ENCODE peak calls at places on chromosomes 2 and 18, in ten cellular contexts. One of them, this sample, is unnamed.

GRCh38 chr2:31049264-31049663 is 89.0 kb downstream of the GALNT14 start:
- DNase-seq in colonic mucosa: no peak
- DNase-seq in ovary: no peak
- DNase-seq in fibroblast of pulmonary artery: no peak
- DNase-seq in spleen: no peak
- DNase-seq in fibroblast of lung: no peak
- DNase-seq in fibroblast of the aortic adventitia: no peak
- DNase-seq in astrocyte of the spinal cord: no peak
- DNase-seq in nephron progenitor cell: no peak
- DNase-seq in B cell: no peak
- DNase-seq in this sample: no peak

GRCh38 chr2:67516358-67516757 is 119.2 kb downstream of the ETAA1 start:
- DNase-seq in colonic mucosa: peak; percentile 36
- DNase-seq in ovary: no peak
- DNase-seq in fibroblast of pulmonary artery: no peak
- DNase-seq in spleen: no peak
- DNase-seq in fibroblast of lung: no peak
- DNase-seq in fibroblast of the aortic adventitia: no peak
- DNase-seq in astrocyte of the spinal cord: no peak
- DNase-seq in nephron progenitor cell: no peak
- DNase-seq in B cell: no peak
- DNase-seq in this sample: no peak

GRCh38 chr2:207558106-207558505 is 28.3 kb downstream of the CREB1 start:
- DNase-seq in colonic mucosa: no peak
- DNase-seq in ovary: no peak
- DNase-seq in fibroblast of pulmonary artery: peak; percentile 36
- DNase-seq in spleen: no peak
- DNase-seq in fibroblast of lung: peak; percentile 93
- DNase-seq in fibroblast of the aortic adventitia: peak; percentile 76
- DNase-seq in astrocyte of the spinal cord: peak; percentile 72
- DNase-seq in nephron progenitor cell: no peak
- DNase-seq in B cell: no peak
- DNase-seq in this sample: no peak

GRCh38 chr2:101486258-101486701 is 11.4 kb upstream of the RFX8 start:
- DNase-seq in colonic mucosa: no peak
- DNase-seq in ovary: no peak
- DNase-seq in fibroblast of pulmonary artery: peak; percentile 24
- DNase-seq in spleen: no peak
- DNase-seq in fibroblast of lung: no peak
- DNase-seq in fibroblast of the aortic adventitia: no peak
- DNase-seq in astrocyte of the spinal cord: no peak
- DNase-seq in nephron progenitor cell: no peak
- DNase-seq in B cell: no peak
- DNase-seq in this sample: no peak

GRCh38 chr2:241863021-241863954 is 4.6 kb upstream of the PDCD1 start:
- DNase-seq in colonic mucosa: no peak
- DNase-seq in ovary: peak; percentile 65
- DNase-seq in fibroblast of pulmonary artery: peak; percentile 53
- DNase-seq in spleen: no peak
- DNase-seq in fibroblast of lung: no peak
- DNase-seq in fibroblast of the aortic adventitia: no peak
- DNase-seq in astrocyte of the spinal cord: no peak
- DNase-seq in nephron progenitor cell: no peak
- DNase-seq in B cell: no peak
- DNase-seq in this sample: peak; percentile 62

GRCh38 chr2:202056611-202057010 is 16.4 kb upstream of the KIAA2012 start:
- DNase-seq in colonic mucosa: no peak
- DNase-seq in ovary: no peak
- DNase-seq in fibroblast of pulmonary artery: peak; percentile 19
- DNase-seq in spleen: no peak
- DNase-seq in fibroblast of lung: peak; percentile 47
- DNase-seq in fibroblast of the aortic adventitia: peak; percentile 27
- DNase-seq in astrocyte of the spinal cord: no peak
- DNase-seq in nephron progenitor cell: no peak
- DNase-seq in B cell: no peak
- DNase-seq in this sample: no peak

GRCh38 chr2:203623104-203623503 is 83.3 kb upstream of the CD28 start:
- DNase-seq in colonic mucosa: no peak
- DNase-seq in ovary: no peak
- DNase-seq in fibroblast of pulmonary artery: peak; percentile 95
- DNase-seq in spleen: no peak
- DNase-seq in fibroblast of lung: peak; percentile 93
- DNase-seq in fibroblast of the aortic adventitia: peak; percentile 91
- DNase-seq in astrocyte of the spinal cord: peak; percentile 95
- DNase-seq in nephron progenitor cell: no peak
- DNase-seq in B cell: no peak
- DNase-seq in this sample: no peak

GRCh38 chr2:14720319-14720718 is 87.8 kb downstream of the LRATD1 start:
- DNase-seq in colonic mucosa: no peak
- DNase-seq in ovary: no peak
- DNase-seq in fibroblast of pulmonary artery: no peak
- DNase-seq in spleen: no peak
- DNase-seq in fibroblast of lung: peak; percentile 11
- DNase-seq in fibroblast of the aortic adventitia: no peak
- DNase-seq in astrocyte of the spinal cord: peak; percentile 25
- DNase-seq in nephron progenitor cell: no peak
- DNase-seq in B cell: no peak
- DNase-seq in this sample: no peak

GRCh38 chr2:200081221-200081620 is 125.8 kb downstream of the MAIP1 start:
- DNase-seq in colonic mucosa: no peak
- DNase-seq in ovary: no peak
- DNase-seq in fibroblast of pulmonary artery: no peak
- DNase-seq in spleen: no peak
- DNase-seq in fibroblast of lung: no peak
- DNase-seq in fibroblast of the aortic adventitia: no peak
- DNase-seq in astrocyte of the spinal cord: no peak
- DNase-seq in nephron progenitor cell: peak; percentile 26
- DNase-seq in B cell: no peak
- DNase-seq in this sample: no peak

GRCh38 chr2:119746836-119747235 is 12.9 kb upstream of the PTPN4 start:
- DNase-seq in colonic mucosa: no peak
- DNase-seq in ovary: no peak
- DNase-seq in fibroblast of pulmonary artery: peak; percentile 28
- DNase-seq in spleen: no peak
- DNase-seq in fibroblast of lung: no peak
- DNase-seq in fibroblast of the aortic adventitia: no peak
- DNase-seq in astrocyte of the spinal cord: peak; percentile 21
- DNase-seq in nephron progenitor cell: no peak
- DNase-seq in B cell: no peak
- DNase-seq in this sample: no peak

GRCh38 chr18:32378705-32379104 is 92.0 kb downstream of the GAREM1 start:
- DNase-seq in colonic mucosa: peak; percentile 40
- DNase-seq in ovary: no peak
- DNase-seq in fibroblast of pulmonary artery: peak; percentile 80
- DNase-seq in spleen: no peak
- DNase-seq in fibroblast of lung: peak; percentile 69
- DNase-seq in fibroblast of the aortic adventitia: peak; percentile 78
- DNase-seq in astrocyte of the spinal cord: peak; percentile 38
- DNase-seq in nephron progenitor cell: no peak
- DNase-seq in B cell: no peak
- DNase-seq in this sample: no peak

DNA sequence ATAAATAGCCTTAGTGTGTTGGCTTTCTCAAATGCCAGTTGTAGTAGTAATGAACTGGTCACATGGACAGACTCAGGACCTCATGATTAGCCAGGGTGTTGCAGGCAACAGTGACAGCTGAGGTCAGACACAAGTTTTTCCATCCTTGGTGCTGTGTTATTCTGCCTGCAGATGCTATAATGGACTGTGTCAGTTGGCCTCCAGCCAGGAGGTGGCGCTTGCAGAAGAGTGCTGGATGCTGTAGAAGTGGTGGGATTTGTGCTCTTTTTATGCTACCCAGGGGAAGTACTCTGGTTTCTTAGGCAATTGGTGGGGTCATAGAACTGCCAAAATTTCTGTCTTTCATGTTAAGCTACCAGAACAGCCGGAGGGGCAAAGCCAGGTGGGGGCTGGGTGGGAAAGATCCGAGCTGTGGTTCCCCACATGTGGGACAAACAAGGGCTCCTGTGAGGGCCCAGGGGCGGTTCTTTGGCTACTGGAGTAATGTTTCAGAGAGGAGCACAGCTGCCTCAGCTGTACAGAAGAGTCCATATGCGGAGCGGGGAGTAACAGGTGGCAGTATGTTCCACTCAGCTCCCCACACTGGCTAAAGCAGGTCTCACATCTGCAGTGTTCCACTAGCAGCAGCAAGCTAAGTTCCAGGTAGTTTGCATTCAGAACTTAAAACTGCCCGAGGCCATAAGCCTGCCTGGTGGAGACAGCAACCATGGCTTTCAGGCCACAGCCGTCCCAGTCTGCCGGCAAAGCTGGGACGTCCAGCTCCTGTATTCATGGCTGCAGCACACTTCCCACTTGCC is 104.4 kb downstream of the GULP1 start:
- DNase-seq in colonic mucosa: no peak
- DNase-seq in ovary: no peak
- DNase-seq in fibroblast of pulmonary artery: no peak
- DNase-seq in spleen: peak; percentile 58
- DNase-seq in fibroblast of lung: no peak
- DNase-seq in fibroblast of the aortic adventitia: no peak
- DNase-seq in astrocyte of the spinal cord: no peak
- DNase-seq in nephron progenitor cell: no peak
- DNase-seq in B cell: no peak
- DNase-seq in this sample: no peak
- TF ChIP-seq CTCF in colonic mucosa: no peak
- TF ChIP-seq CTCF in ovary: no peak
- TF ChIP-seq CTCF in fibroblast of pulmonary artery: no peak
- TF ChIP-seq CTCF in spleen: no peak
- TF ChIP-seq CTCF in fibroblast of lung: no peak
- TF ChIP-seq CTCF in fibroblast of the aortic adventitia: no peak
- TF ChIP-seq CTCF in astrocyte of the spinal cord: no peak
- TF ChIP-seq CTCF in nephron progenitor cell: no peak
- TF ChIP-seq CTCF in B cell: no peak
- TF ChIP-seq CTCF in this sample: no peak

DNA sequence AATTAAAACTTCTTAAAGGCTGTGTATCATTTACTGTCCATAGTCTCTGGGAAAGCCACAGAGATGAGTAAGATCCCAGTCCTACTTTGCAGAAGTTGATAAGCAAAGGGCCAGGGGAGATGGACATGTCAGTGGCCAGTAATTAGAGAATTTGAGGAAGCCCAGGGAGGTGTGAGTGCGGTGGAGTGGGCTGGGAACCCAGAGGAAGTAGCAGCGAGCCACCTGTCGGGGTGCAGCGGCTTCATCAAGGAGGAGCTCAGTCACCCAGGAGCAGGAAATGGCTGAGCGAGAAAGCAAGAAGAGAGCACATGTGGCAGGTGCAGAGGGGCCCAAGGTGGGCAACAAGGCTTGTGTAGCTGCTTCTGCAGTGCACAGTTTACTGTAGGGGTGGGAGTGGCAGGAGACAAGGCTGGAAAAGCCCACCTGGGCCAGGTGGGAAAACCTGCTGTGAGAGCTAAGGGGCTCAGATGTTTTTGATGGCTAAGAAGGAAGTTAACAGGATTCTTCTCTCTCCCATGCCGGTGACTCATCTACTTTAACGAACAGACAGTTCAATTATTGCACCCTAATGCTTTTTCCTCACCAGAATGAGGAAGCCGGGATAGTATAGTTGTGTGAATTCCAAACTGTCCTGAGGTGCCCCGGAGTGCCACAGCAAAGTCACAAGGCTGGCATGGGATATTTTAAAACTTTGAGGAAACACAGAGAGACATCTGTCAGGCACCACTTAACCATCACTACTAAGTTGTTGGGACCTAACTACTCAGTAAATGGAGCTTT is 34.8 kb upstream of the MGAT5 start:
- DNase-seq in colonic mucosa: peak; percentile 35
- DNase-seq in ovary: no peak
- DNase-seq in fibroblast of pulmonary artery: no peak
- DNase-seq in spleen: peak; percentile 90
- DNase-seq in fibroblast of lung: no peak
- DNase-seq in fibroblast of the aortic adventitia: no peak
- DNase-seq in astrocyte of the spinal cord: no peak
- DNase-seq in nephron progenitor cell: no peak
- DNase-seq in B cell: peak; percentile 69
- DNase-seq in this sample: no peak
- TF ChIP-seq CTCF in colonic mucosa: no peak
- TF ChIP-seq CTCF in ovary: no peak
- TF ChIP-seq CTCF in fibroblast of pulmonary artery: no peak
- TF ChIP-seq CTCF in spleen: no peak
- TF ChIP-seq CTCF in fibroblast of lung: no peak
- TF ChIP-seq CTCF in fibroblast of the aortic adventitia: no peak
- TF ChIP-seq CTCF in astrocyte of the spinal cord: no peak
- TF ChIP-seq CTCF in nephron progenitor cell: no peak
- TF ChIP-seq CTCF in B cell: no peak
- TF ChIP-seq CTCF in this sample: no peak

DNA sequence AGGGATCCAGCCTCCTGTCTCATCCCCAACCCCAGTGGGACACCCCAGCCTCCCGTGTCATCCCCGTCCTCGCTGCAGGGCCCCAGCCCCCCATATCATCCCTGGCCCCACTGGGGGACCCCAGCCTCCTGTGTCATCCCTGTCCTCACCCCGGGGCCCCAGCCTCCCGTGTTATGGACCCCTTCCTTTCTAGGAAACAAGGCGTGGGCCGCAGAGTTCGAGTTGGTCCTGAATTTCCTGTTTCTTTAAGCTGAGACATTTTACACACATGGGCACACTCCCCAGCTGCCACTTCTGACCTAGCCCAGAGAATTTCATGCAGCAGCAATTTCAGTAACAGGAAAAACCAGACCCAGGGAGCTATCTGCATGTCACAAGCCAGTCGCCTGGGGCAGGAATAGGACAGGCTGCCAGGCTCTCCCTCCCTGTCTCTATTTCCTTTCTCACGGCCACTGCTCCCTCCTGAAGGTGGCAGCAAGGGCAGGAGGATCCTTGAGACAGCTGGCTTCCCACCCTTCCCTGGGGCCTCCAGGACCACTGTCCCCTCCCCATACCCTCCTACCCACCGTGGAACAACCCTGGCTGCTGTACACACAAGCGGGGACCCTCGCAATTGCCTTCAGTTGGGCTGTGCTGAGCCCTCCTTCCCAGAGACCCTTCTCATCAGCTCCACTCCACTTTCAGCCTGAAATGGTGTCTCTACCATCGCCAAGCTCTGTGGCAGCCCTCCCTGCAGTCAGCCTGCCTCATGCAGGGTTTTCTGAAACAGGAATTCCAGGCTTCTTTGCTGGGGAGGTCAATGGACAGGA is 141.9 kb upstream of the ID2 start:
- DNase-seq in colonic mucosa: peak; percentile 76
- DNase-seq in ovary: no peak
- DNase-seq in fibroblast of pulmonary artery: no peak
- DNase-seq in spleen: peak; percentile 78
- DNase-seq in fibroblast of lung: no peak
- DNase-seq in fibroblast of the aortic adventitia: no peak
- DNase-seq in astrocyte of the spinal cord: no peak
- DNase-seq in nephron progenitor cell: no peak
- DNase-seq in B cell: no peak
- DNase-seq in this sample: no peak
- TF ChIP-seq CTCF in colonic mucosa: peak; percentile 18
- TF ChIP-seq CTCF in ovary: no peak
- TF ChIP-seq CTCF in fibroblast of pulmonary artery: no peak
- TF ChIP-seq CTCF in spleen: no peak
- TF ChIP-seq CTCF in fibroblast of lung: no peak
- TF ChIP-seq CTCF in fibroblast of the aortic adventitia: no peak
- TF ChIP-seq CTCF in astrocyte of the spinal cord: no peak
- TF ChIP-seq CTCF in nephron progenitor cell: no peak
- TF ChIP-seq CTCF in B cell: no peak
- TF ChIP-seq CTCF in this sample: no peak

DNA sequence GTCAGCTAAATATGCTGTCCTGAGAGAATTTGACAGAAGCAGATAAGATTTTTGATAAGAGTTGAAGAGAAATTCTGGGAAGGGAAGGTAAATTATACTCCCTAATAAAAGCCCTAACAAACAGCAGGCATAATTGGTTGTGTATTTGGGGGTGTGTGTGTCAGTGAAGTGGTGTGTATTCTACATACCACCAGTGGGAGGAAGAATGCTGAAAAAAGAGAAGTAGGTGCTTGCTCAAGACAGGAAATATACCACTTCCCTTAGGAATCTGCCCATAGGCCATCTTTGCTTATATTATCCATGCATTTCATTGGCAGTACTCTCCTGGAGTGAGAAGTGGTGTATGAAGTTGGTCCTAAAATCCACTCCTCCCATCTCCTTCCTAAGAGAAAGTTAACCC is 76.2 kb downstream of the FMNL2 start:
- DNase-seq in colonic mucosa: no peak
- DNase-seq in ovary: no peak
- DNase-seq in fibroblast of pulmonary artery: peak; percentile 36
- DNase-seq in spleen: no peak
- DNase-seq in fibroblast of lung: no peak
- DNase-seq in fibroblast of the aortic adventitia: no peak
- DNase-seq in astrocyte of the spinal cord: no peak
- DNase-seq in nephron progenitor cell: no peak
- DNase-seq in B cell: no peak
- DNase-seq in this sample: no peak
- TF ChIP-seq CTCF in colonic mucosa: no peak
- TF ChIP-seq CTCF in ovary: no peak
- TF ChIP-seq CTCF in fibroblast of pulmonary artery: no peak
- TF ChIP-seq CTCF in spleen: no peak
- TF ChIP-seq CTCF in fibroblast of lung: no peak
- TF ChIP-seq CTCF in fibroblast of the aortic adventitia: no peak
- TF ChIP-seq CTCF in astrocyte of the spinal cord: no peak
- TF ChIP-seq CTCF in nephron progenitor cell: no peak
- TF ChIP-seq CTCF in B cell: no peak
- TF ChIP-seq CTCF in this sample: no peak

This sample was measured in GM10248.